ENCODE peak calls at places on chromosomes 12 and 14, in four cellular contexts. P is stimulated activated CD8-positive, alpha-beta memory T cell treated with anti-CD3 and anti-CD28 coated beads, Interleukin-4, amount 100 ng/mL, for 1 hour; U is GM23338; X is heart right ventricle. F is an unnamed sample.

GRCh38 chr12:76272292-76272691 is 75.9 kb downstream of the BBS10 start:
- DNase-seq in P (no peak), X (no peak), U (no peak), F (no peak)

GRCh38 chr12:70227911-70228310 is 15.3 kb upstream of the CNOT2 start:
- DNase-seq in X (no peak), P (no peak), U (no peak), F (no peak)

GRCh38 chr12:53996188-53996885 is 3.6 kb upstream of the HOXC9 start:
- DNase-seq in X (no peak), U (peak; percentile 62), P (no peak), F (no peak)

GRCh38 chr12:122028165-122028591 is 6.5 kb downstream of the BCL7A start:
- DNase-seq in U (no peak), P (no peak), X (no peak), F (no peak)

GRCh38 chr12:94640134-94640928 is 10.0 kb downstream of the TMCC3 start:
- DNase-seq in P (no peak), X (no peak), U (no peak), F (no peak)

GRCh38 chr12:130953783-130954543 is at the start of gene ADGRD1:
- DNase-seq in X (peak; percentile 54), U (peak; percentile 38), P (no peak), F (peak; percentile 49)

GRCh38 chr14:100871234-100872186 is 32.0 kb downstream of the RTL1 start:
- DNase-seq in U (no peak), X (no peak), P (no peak), F (no peak)

GRCh38 chr12:16269941-16270340 is 7.5 kb downstream of the SLC15A5 start:
- DNase-seq in P (no peak), X (no peak), U (no peak), F (no peak)

GRCh38 chr14:104268725-104269436 is 130.5 kb downstream of the KIF26A start:
- DNase-seq in X (no peak), P (no peak), U (no peak), F (no peak)

GRCh38 chr12:12600659-12601058 is 11.0 kb upstream of the CREBL2 start:
- DNase-seq in X (no peak), U (no peak), P (no peak), F (no peak)

GRCh38 chr12:110349521-110350151 is 53.9 kb downstream of the ANAPC7 start:
- DNase-seq in U (no peak), P (no peak), X (no peak), F (no peak)

GRCh38 chr12:115930336-115930735 is 347.2 kb downstream of the MED13L start:
- DNase-seq in P (no peak), X (no peak), U (no peak), F (no peak)

GRCh38 chr14:101962503-101962874 is 1.9 kb upstream of the DYNC1H1 start:
- DNase-seq in X (peak; percentile 68), U (no peak), P (no peak), F (no peak)

GRCh38 chr14:22824711-22825359 is 4.9 kb upstream of the MRPL52 start:
- DNase-seq in P (no peak), X (no peak), U (no peak), F (no peak)

GRCh38 chr12:110927545-110927944 is 7.2 kb upstream of the MYL2 start:
- DNase-seq in X (no peak), P (no peak), U (no peak), F (no peak)

GRCh38 chr14:73125169-73125588 is 11.1 kb upstream of the PSEN1 start:
- DNase-seq in U (peak; percentile 43), P (no peak), X (no peak), F (no peak)

F was measured in iPS-NIHi11.